ENCODE peak calls at places on chromosomes 1 and 21, in seven cellular contexts. One of them, this sample, is unnamed.

GRCh38 chr21:32807717-32808380 is 36.3 kb upstream of the PAXBP1 start:
- DNase-seq in NCI-H345: no peak
- DNase-seq in stimulated activated naive CD8-positive, alpha-beta T cell treated with anti-CD3 and anti-CD28 coated beads, Interleukin-15, amount 100 ng/mL, for 72 hours: no peak
- DNase-seq in ELR: no peak
- DNase-seq in amniotic epithelial cell: peak; percentile 58
- DNase-seq in GM19239: no peak
- DNase-seq in T-helper 1 cell: no peak
- DNase-seq in this sample: peak; percentile 36

GRCh38 chr1:39701092-39701460 is 9.8 kb upstream of the HPCAL4 start:
- DNase-seq in NCI-H345: no peak
- DNase-seq in stimulated activated naive CD8-positive, alpha-beta T cell treated with anti-CD3 and anti-CD28 coated beads, Interleukin-15, amount 100 ng/mL, for 72 hours: no peak
- DNase-seq in T-helper 1 cell: no peak
- DNase-seq in ELR: peak; percentile 21
- DNase-seq in GM19239: no peak
- DNase-seq in amniotic epithelial cell: peak; percentile 97
- DNase-seq in this sample: no peak

GRCh38 chr1:64505944-64506658 is 36.2 kb downstream of the CACHD1 start:
- DNase-seq in stimulated activated naive CD8-positive, alpha-beta T cell treated with anti-CD3 and anti-CD28 coated beads, Interleukin-15, amount 100 ng/mL, for 72 hours: peak; percentile 59
- DNase-seq in T-helper 1 cell: no peak
- DNase-seq in GM19239: no peak
- DNase-seq in NCI-H345: peak; percentile 92
- DNase-seq in ELR: peak; percentile 22
- DNase-seq in amniotic epithelial cell: peak; percentile 19
- DNase-seq in this sample: no peak

GRCh38 chr1:204409878-204410763 is 1.5 kb downstream of the PPP1R15B start:
- DNase-seq in T-helper 1 cell: no peak
- DNase-seq in stimulated activated naive CD8-positive, alpha-beta T cell treated with anti-CD3 and anti-CD28 coated beads, Interleukin-15, amount 100 ng/mL, for 72 hours: no peak
- DNase-seq in GM19239: no peak
- DNase-seq in NCI-H345: no peak
- DNase-seq in amniotic epithelial cell: peak; percentile 12
- DNase-seq in ELR: peak; percentile 43
- DNase-seq in this sample: no peak

GRCh38 chr1:235408503-235408960 is 41.3 kb downstream of the TBCE start:
- DNase-seq in stimulated activated naive CD8-positive, alpha-beta T cell treated with anti-CD3 and anti-CD28 coated beads, Interleukin-15, amount 100 ng/mL, for 72 hours: no peak
- DNase-seq in amniotic epithelial cell: peak; percentile 88
- DNase-seq in T-helper 1 cell: no peak
- DNase-seq in ELR: no peak
- DNase-seq in GM19239: no peak
- DNase-seq in NCI-H345: no peak
- DNase-seq in this sample: no peak

GRCh38 chr1:208071425-208072031 is 160.6 kb upstream of the CD34 start:
- DNase-seq in T-helper 1 cell: no peak
- DNase-seq in ELR: no peak
- DNase-seq in GM19239: no peak
- DNase-seq in NCI-H345: no peak
- DNase-seq in amniotic epithelial cell: peak; percentile 54
- DNase-seq in stimulated activated naive CD8-positive, alpha-beta T cell treated with anti-CD3 and anti-CD28 coated beads, Interleukin-15, amount 100 ng/mL, for 72 hours: no peak
- DNase-seq in this sample: no peak

GRCh38 chr1:167367705-167368104 is 147.0 kb downstream of the POU2F1 start:
- DNase-seq in NCI-H345: no peak
- DNase-seq in amniotic epithelial cell: no peak
- DNase-seq in GM19239: no peak
- DNase-seq in ELR: no peak
- DNase-seq in stimulated activated naive CD8-positive, alpha-beta T cell treated with anti-CD3 and anti-CD28 coated beads, Interleukin-15, amount 100 ng/mL, for 72 hours: no peak
- DNase-seq in T-helper 1 cell: no peak
- DNase-seq in this sample: no peak

GRCh38 chr1:96992871-96993270 is 271.3 kb downstream of the PTBP2 start:
- DNase-seq in ELR: no peak
- DNase-seq in GM19239: no peak
- DNase-seq in NCI-H345: no peak
- DNase-seq in stimulated activated naive CD8-positive, alpha-beta T cell treated with anti-CD3 and anti-CD28 coated beads, Interleukin-15, amount 100 ng/mL, for 72 hours: no peak
- DNase-seq in amniotic epithelial cell: peak; percentile 92
- DNase-seq in T-helper 1 cell: no peak
- DNase-seq in this sample: no peak

GRCh38 chr1:7046314-7046713 is 261.1 kb downstream of the CAMTA1 start:
- DNase-seq in GM19239: no peak
- DNase-seq in stimulated activated naive CD8-positive, alpha-beta T cell treated with anti-CD3 and anti-CD28 coated beads, Interleukin-15, amount 100 ng/mL, for 72 hours: no peak
- DNase-seq in ELR: peak; percentile 61
- DNase-seq in T-helper 1 cell: no peak
- DNase-seq in amniotic epithelial cell: peak; percentile 71
- DNase-seq in NCI-H345: no peak
- DNase-seq in this sample: no peak

GRCh38 chr1:218201004-218201403 is 84.1 kb upstream of the RRP15 start:
- DNase-seq in NCI-H345: no peak
- DNase-seq in GM19239: no peak
- DNase-seq in ELR: no peak
- DNase-seq in stimulated activated naive CD8-positive, alpha-beta T cell treated with anti-CD3 and anti-CD28 coated beads, Interleukin-15, amount 100 ng/mL, for 72 hours: no peak
- DNase-seq in T-helper 1 cell: no peak
- DNase-seq in amniotic epithelial cell: peak; percentile 3
- DNase-seq in this sample: no peak

GRCh38 chr1:35838693-35839245 is 31.0 kb downstream of the AGO4 start:
- DNase-seq in T-helper 1 cell: no peak
- DNase-seq in NCI-H345: no peak
- DNase-seq in amniotic epithelial cell: peak; percentile 29
- DNase-seq in stimulated activated naive CD8-positive, alpha-beta T cell treated with anti-CD3 and anti-CD28 coated beads, Interleukin-15, amount 100 ng/mL, for 72 hours: no peak
- DNase-seq in ELR: no peak
- DNase-seq in GM19239: no peak
- DNase-seq in this sample: no peak

GRCh38 chr1:63321788-63322247 is 549 bp upstream of the FOXD3 start:
- DNase-seq in NCI-H345: no peak
- DNase-seq in amniotic epithelial cell: no peak
- DNase-seq in stimulated activated naive CD8-positive, alpha-beta T cell treated with anti-CD3 and anti-CD28 coated beads, Interleukin-15, amount 100 ng/mL, for 72 hours: no peak
- DNase-seq in ELR: no peak
- DNase-seq in T-helper 1 cell: no peak
- DNase-seq in GM19239: no peak
- DNase-seq in this sample: no peak

GRCh38 chr1:960371-961131 is at the start of gene KLHL17:
- DNase-seq in T-helper 1 cell: peak; percentile 71
- DNase-seq in ELR: peak; percentile 79
- DNase-seq in NCI-H345: peak; percentile 63
- DNase-seq in GM19239: peak; percentile 99
- DNase-seq in amniotic epithelial cell: peak; percentile 45
- DNase-seq in stimulated activated naive CD8-positive, alpha-beta T cell treated with anti-CD3 and anti-CD28 coated beads, Interleukin-15, amount 100 ng/mL, for 72 hours: peak; percentile 77
- DNase-seq in this sample: no peak

GRCh38 chr1:9101510-9102146 is 27.3 kb downstream of the GPR157 start:
- DNase-seq in stimulated activated naive CD8-positive, alpha-beta T cell treated with anti-CD3 and anti-CD28 coated beads, Interleukin-15, amount 100 ng/mL, for 72 hours: no peak
- DNase-seq in NCI-H345: peak; percentile 64
- DNase-seq in amniotic epithelial cell: peak; percentile 61
- DNase-seq in GM19239: peak; percentile 77
- DNase-seq in T-helper 1 cell: no peak
- DNase-seq in ELR: peak; percentile 72
- DNase-seq in this sample: no peak

GRCh38 chr1:32867671-32868070 is 3.0 kb downstream of the FNDC5 start:
- DNase-seq in T-helper 1 cell: no peak
- DNase-seq in ELR: no peak
- DNase-seq in amniotic epithelial cell: no peak
- DNase-seq in NCI-H345: no peak
- DNase-seq in stimulated activated naive CD8-positive, alpha-beta T cell treated with anti-CD3 and anti-CD28 coated beads, Interleukin-15, amount 100 ng/mL, for 72 hours: no peak
- DNase-seq in GM19239: no peak
- DNase-seq in this sample: no peak

GRCh38 chr1:226604846-226605572 is 56.4 kb downstream of the STUM start:
- DNase-seq in amniotic epithelial cell: no peak
- DNase-seq in NCI-H345: no peak
- DNase-seq in ELR: no peak
- DNase-seq in GM19239: no peak
- DNase-seq in T-helper 1 cell: no peak
- DNase-seq in stimulated activated naive CD8-positive, alpha-beta T cell treated with anti-CD3 and anti-CD28 coated beads, Interleukin-15, amount 100 ng/mL, for 72 hours: no peak
- DNase-seq in this sample: no peak

GRCh38 chr1:5733596-5733995 is 258.6 kb downstream of the NPHP4 start:
- DNase-seq in ELR: no peak
- DNase-seq in GM19239: no peak
- DNase-seq in T-helper 1 cell: no peak
- DNase-seq in NCI-H345: no peak
- DNase-seq in amniotic epithelial cell: no peak
- DNase-seq in stimulated activated naive CD8-positive, alpha-beta T cell treated with anti-CD3 and anti-CD28 coated beads, Interleukin-15, amount 100 ng/mL, for 72 hours: no peak
- DNase-seq in this sample: no peak

GRCh38 chr1:24438423-24438901 is 22.9 kb downstream of the NIPAL3 start:
- DNase-seq in T-helper 1 cell: no peak
- DNase-seq in ELR: no peak
- DNase-seq in NCI-H345: no peak
- DNase-seq in GM19239: no peak
- DNase-seq in amniotic epithelial cell: no peak
- DNase-seq in stimulated activated naive CD8-positive, alpha-beta T cell treated with anti-CD3 and anti-CD28 coated beads, Interleukin-15, amount 100 ng/mL, for 72 hours: no peak
- DNase-seq in this sample: no peak

GRCh38 chr21:42569732-42570301 is 56.2 kb downstream of the SLC37A1 start:
- DNase-seq in amniotic epithelial cell: no peak
- DNase-seq in stimulated activated naive CD8-positive, alpha-beta T cell treated with anti-CD3 and anti-CD28 coated beads, Interleukin-15, amount 100 ng/mL, for 72 hours: no peak
- DNase-seq in GM19239: no peak
- DNase-seq in ELR: no peak
- DNase-seq in T-helper 1 cell: no peak
- DNase-seq in NCI-H345: no peak
- DNase-seq in this sample: no peak

GRCh38 chr1:233114159-233114558 is 163.7 kb downstream of the NTPCR start:
- DNase-seq in ELR: peak; percentile 64
- DNase-seq in GM19239: no peak
- DNase-seq in NCI-H345: no peak
- DNase-seq in T-helper 1 cell: no peak
- DNase-seq in stimulated activated naive CD8-positive, alpha-beta T cell treated with anti-CD3 and anti-CD28 coated beads, Interleukin-15, amount 100 ng/mL, for 72 hours: no peak
- DNase-seq in amniotic epithelial cell: peak; percentile 42
- DNase-seq in this sample: no peak

GRCh38 chr1:145997156-145998023 is 1.0 kb upstream of the TXNIP start:
- DNase-seq in ELR: peak; percentile 56
- DNase-seq in amniotic epithelial cell: peak; percentile 37
- DNase-seq in NCI-H345: peak; percentile 58
- DNase-seq in GM19239: no peak
- DNase-seq in stimulated activated naive CD8-positive, alpha-beta T cell treated with anti-CD3 and anti-CD28 coated beads, Interleukin-15, amount 100 ng/mL, for 72 hours: no peak
- DNase-seq in T-helper 1 cell: peak; percentile 48
- DNase-seq in this sample: no peak

GRCh38 chr1:43238104-43238503 is 31.7 kb upstream of the TMEM125 start:
- DNase-seq in stimulated activated naive CD8-positive, alpha-beta T cell treated with anti-CD3 and anti-CD28 coated beads, Interleukin-15, amount 100 ng/mL, for 72 hours: peak; percentile 26
- DNase-seq in NCI-H345: no peak
- DNase-seq in ELR: peak; percentile 79
- DNase-seq in T-helper 1 cell: no peak
- DNase-seq in GM19239: peak; percentile 27
- DNase-seq in amniotic epithelial cell: peak; percentile 65
- DNase-seq in this sample: no peak

GRCh38 chr1:200668514-200669313 is 993 bp downstream of the DDX59 start:
- DNase-seq in ELR: peak; percentile 10
- DNase-seq in amniotic epithelial cell: no peak
- DNase-seq in stimulated activated naive CD8-positive, alpha-beta T cell treated with anti-CD3 and anti-CD28 coated beads, Interleukin-15, amount 100 ng/mL, for 72 hours: no peak
- DNase-seq in GM19239: no peak
- DNase-seq in NCI-H345: peak; percentile 5
- DNase-seq in T-helper 1 cell: no peak
- DNase-seq in this sample: no peak

GRCh38 chr1:152926091-152926490 is 17.7 kb downstream of the IVL start:
- DNase-seq in stimulated activated naive CD8-positive, alpha-beta T cell treated with anti-CD3 and anti-CD28 coated beads, Interleukin-15, amount 100 ng/mL, for 72 hours: no peak
- DNase-seq in NCI-H345: no peak
- DNase-seq in T-helper 1 cell: no peak
- DNase-seq in amniotic epithelial cell: no peak
- DNase-seq in ELR: peak; percentile 78
- DNase-seq in GM19239: peak; percentile 8
- DNase-seq in this sample: no peak

GRCh38 chr1:233614173-233614742 is 352 bp downstream of the KCNK1 start:
- DNase-seq in amniotic epithelial cell: peak; percentile 16
- DNase-seq in ELR: peak; percentile 2
- DNase-seq in stimulated activated naive CD8-positive, alpha-beta T cell treated with anti-CD3 and anti-CD28 coated beads, Interleukin-15, amount 100 ng/mL, for 72 hours: peak; percentile 8
- DNase-seq in GM19239: peak; percentile 33
- DNase-seq in T-helper 1 cell: no peak
- DNase-seq in NCI-H345: peak; percentile 28
- DNase-seq in this sample: no peak

GRCh38 chr1:22883406-22883805 is 89.3 kb downstream of the LACTBL1 start:
- DNase-seq in stimulated activated naive CD8-positive, alpha-beta T cell treated with anti-CD3 and anti-CD28 coated beads, Interleukin-15, amount 100 ng/mL, for 72 hours: no peak
- DNase-seq in NCI-H345: no peak
- DNase-seq in amniotic epithelial cell: no peak
- DNase-seq in GM19239: no peak
- DNase-seq in T-helper 1 cell: no peak
- DNase-seq in ELR: no peak
- DNase-seq in this sample: no peak

GRCh38 chr1:84957956-84958355 is 39.0 kb downstream of the MCOLN2 start:
- DNase-seq in GM19239: no peak
- DNase-seq in stimulated activated naive CD8-positive, alpha-beta T cell treated with anti-CD3 and anti-CD28 coated beads, Interleukin-15, amount 100 ng/mL, for 72 hours: no peak
- DNase-seq in NCI-H345: no peak
- DNase-seq in T-helper 1 cell: no peak
- DNase-seq in ELR: no peak
- DNase-seq in amniotic epithelial cell: peak; percentile 81
- DNase-seq in this sample: no peak

GRCh38 chr1:3560199-3560955 is 50.9 kb downstream of the MEGF6 start:
- DNase-seq in stimulated activated naive CD8-positive, alpha-beta T cell treated with anti-CD3 and anti-CD28 coated beads, Interleukin-15, amount 100 ng/mL, for 72 hours: no peak
- DNase-seq in amniotic epithelial cell: no peak
- DNase-seq in NCI-H345: no peak
- DNase-seq in ELR: no peak
- DNase-seq in T-helper 1 cell: no peak
- DNase-seq in GM19239: no peak
- DNase-seq in this sample: no peak

GRCh38 chr1:113930499-113931161 is 1.5 kb downstream of the HIPK1 start:
- DNase-seq in ELR: peak; percentile 86
- DNase-seq in amniotic epithelial cell: peak; percentile 66
- DNase-seq in stimulated activated naive CD8-positive, alpha-beta T cell treated with anti-CD3 and anti-CD28 coated beads, Interleukin-15, amount 100 ng/mL, for 72 hours: no peak
- DNase-seq in NCI-H345: no peak
- DNase-seq in T-helper 1 cell: peak; percentile 69
- DNase-seq in GM19239: peak; percentile 25
- DNase-seq in this sample: no peak